ENCODE peak calls at places on chromosomes 11 and 22, in nine cellular contexts. One of them, this sample, is unnamed.

GRCh38 chr22:35749808-35750207 is 32.1 kb downstream of the APOL5 start:
- DNase-seq in T-helper 1 cell: no peak
- DNase-seq in AG09319: peak
- DNase-seq in globus pallidus: no peak
- DNase-seq in naive B cell: peak
- DNase-seq in stimulated activated naive CD8-positive, alpha-beta T cell treated with anti-CD3 and anti-CD28 coated beads, Interleukin-15, Interleukin-2, amounts not matched to agents 100 U/mL and 50 U/mL, for 24 hours: peak
- DNase-seq in endothelial cell: no peak
- DNase-seq in RCC 7860: peak
- DNase-seq in activated effector memory CD4-positive, alpha-beta T cell treated with anti-CD3 and anti-CD28 coated beads, Interleukin-2, amount 50 U/mL, for 16 hours: no peak
- DNase-seq in this sample: no peak

GRCh38 chr22:30680998-30681770 is 13.5 kb upstream of the OSBP2 start:
- DNase-seq in stimulated activated naive CD8-positive, alpha-beta T cell treated with anti-CD3 and anti-CD28 coated beads, Interleukin-15, Interleukin-2, amounts not matched to agents 100 U/mL and 50 U/mL, for 24 hours: no peak
- DNase-seq in RCC 7860: no peak
- DNase-seq in endothelial cell: no peak
- DNase-seq in naive B cell: no peak
- DNase-seq in activated effector memory CD4-positive, alpha-beta T cell treated with anti-CD3 and anti-CD28 coated beads, Interleukin-2, amount 50 U/mL, for 16 hours: no peak
- DNase-seq in T-helper 1 cell: no peak
- DNase-seq in globus pallidus: no peak
- DNase-seq in AG09319: no peak
- DNase-seq in this sample: no peak

GRCh38 chr22:20442485-20443284 is 5.1 kb upstream of the SCARF2 start:
- DNase-seq in endothelial cell: no peak
- DNase-seq in stimulated activated naive CD8-positive, alpha-beta T cell treated with anti-CD3 and anti-CD28 coated beads, Interleukin-15, Interleukin-2, amounts not matched to agents 100 U/mL and 50 U/mL, for 24 hours: no peak
- DNase-seq in T-helper 1 cell: no peak
- DNase-seq in globus pallidus: no peak
- DNase-seq in naive B cell: no peak
- DNase-seq in RCC 7860: no peak
- DNase-seq in AG09319: no peak
- DNase-seq in activated effector memory CD4-positive, alpha-beta T cell treated with anti-CD3 and anti-CD28 coated beads, Interleukin-2, amount 50 U/mL, for 16 hours: no peak
- DNase-seq in this sample: no peak

GRCh38 chr11:114219559-114220349 is 76.4 kb upstream of the NNMT start:
- DNase-seq in endothelial cell: no peak
- DNase-seq in naive B cell: no peak
- DNase-seq in AG09319: no peak
- DNase-seq in RCC 7860: no peak
- DNase-seq in T-helper 1 cell: no peak
- DNase-seq in stimulated activated naive CD8-positive, alpha-beta T cell treated with anti-CD3 and anti-CD28 coated beads, Interleukin-15, Interleukin-2, amounts not matched to agents 100 U/mL and 50 U/mL, for 24 hours: no peak
- DNase-seq in activated effector memory CD4-positive, alpha-beta T cell treated with anti-CD3 and anti-CD28 coated beads, Interleukin-2, amount 50 U/mL, for 16 hours: no peak
- DNase-seq in globus pallidus: no peak
- DNase-seq in this sample: no peak

GRCh38 chr11:105609832-105610781 is at the start of gene GRIA4:
- DNase-seq in AG09319: no peak
- DNase-seq in stimulated activated naive CD8-positive, alpha-beta T cell treated with anti-CD3 and anti-CD28 coated beads, Interleukin-15, Interleukin-2, amounts not matched to agents 100 U/mL and 50 U/mL, for 24 hours: no peak
- DNase-seq in activated effector memory CD4-positive, alpha-beta T cell treated with anti-CD3 and anti-CD28 coated beads, Interleukin-2, amount 50 U/mL, for 16 hours: no peak
- DNase-seq in T-helper 1 cell: no peak
- DNase-seq in endothelial cell: peak
- DNase-seq in globus pallidus: peak
- DNase-seq in RCC 7860: no peak
- DNase-seq in naive B cell: no peak
- DNase-seq in this sample: no peak

GRCh38 chr11:94840209-94840608 is 72.1 kb downstream of the AMOTL1 start:
- DNase-seq in RCC 7860: no peak
- DNase-seq in stimulated activated naive CD8-positive, alpha-beta T cell treated with anti-CD3 and anti-CD28 coated beads, Interleukin-15, Interleukin-2, amounts not matched to agents 100 U/mL and 50 U/mL, for 24 hours: no peak
- DNase-seq in endothelial cell: no peak
- DNase-seq in globus pallidus: no peak
- DNase-seq in AG09319: peak
- DNase-seq in naive B cell: no peak
- DNase-seq in T-helper 1 cell: no peak
- DNase-seq in activated effector memory CD4-positive, alpha-beta T cell treated with anti-CD3 and anti-CD28 coated beads, Interleukin-2, amount 50 U/mL, for 16 hours: no peak
- DNase-seq in this sample: no peak

GRCh38 chr11:23021287-23021863 is 161.1 kb upstream of the CCDC179 start:
- DNase-seq in endothelial cell: peak
- DNase-seq in T-helper 1 cell: no peak
- DNase-seq in AG09319: no peak
- DNase-seq in stimulated activated naive CD8-positive, alpha-beta T cell treated with anti-CD3 and anti-CD28 coated beads, Interleukin-15, Interleukin-2, amounts not matched to agents 100 U/mL and 50 U/mL, for 24 hours: peak
- DNase-seq in RCC 7860: no peak
- DNase-seq in naive B cell: no peak
- DNase-seq in globus pallidus: peak
- DNase-seq in activated effector memory CD4-positive, alpha-beta T cell treated with anti-CD3 and anti-CD28 coated beads, Interleukin-2, amount 50 U/mL, for 16 hours: no peak
- DNase-seq in this sample: no peak

GRCh38 chr22:27879923-27880322 is 39.1 kb downstream of the PITPNB start:
- DNase-seq in naive B cell: peak
- DNase-seq in RCC 7860: peak
- DNase-seq in AG09319: no peak
- DNase-seq in activated effector memory CD4-positive, alpha-beta T cell treated with anti-CD3 and anti-CD28 coated beads, Interleukin-2, amount 50 U/mL, for 16 hours: no peak
- DNase-seq in stimulated activated naive CD8-positive, alpha-beta T cell treated with anti-CD3 and anti-CD28 coated beads, Interleukin-15, Interleukin-2, amounts not matched to agents 100 U/mL and 50 U/mL, for 24 hours: peak
- DNase-seq in T-helper 1 cell: no peak
- DNase-seq in globus pallidus: peak
- DNase-seq in endothelial cell: peak
- DNase-seq in this sample: no peak

GRCh38 chr11:44600739-44601416 is 35.4 kb downstream of the CD82 start:
- DNase-seq in AG09319: no peak
- DNase-seq in stimulated activated naive CD8-positive, alpha-beta T cell treated with anti-CD3 and anti-CD28 coated beads, Interleukin-15, Interleukin-2, amounts not matched to agents 100 U/mL and 50 U/mL, for 24 hours: no peak
- DNase-seq in RCC 7860: no peak
- DNase-seq in naive B cell: peak
- DNase-seq in T-helper 1 cell: no peak
- DNase-seq in activated effector memory CD4-positive, alpha-beta T cell treated with anti-CD3 and anti-CD28 coated beads, Interleukin-2, amount 50 U/mL, for 16 hours: no peak
- DNase-seq in endothelial cell: no peak
- DNase-seq in globus pallidus: no peak
- DNase-seq in this sample: no peak

GRCh38 chr11:65870706-65871681 is 1.6 kb downstream of the EFEMP2 start:
- DNase-seq in endothelial cell: no peak
- DNase-seq in RCC 7860: no peak
- DNase-seq in AG09319: no peak
- DNase-seq in naive B cell: no peak
- DNase-seq in activated effector memory CD4-positive, alpha-beta T cell treated with anti-CD3 and anti-CD28 coated beads, Interleukin-2, amount 50 U/mL, for 16 hours: no peak
- DNase-seq in stimulated activated naive CD8-positive, alpha-beta T cell treated with anti-CD3 and anti-CD28 coated beads, Interleukin-15, Interleukin-2, amounts not matched to agents 100 U/mL and 50 U/mL, for 24 hours: no peak
- DNase-seq in T-helper 1 cell: no peak
- DNase-seq in globus pallidus: no peak
- DNase-seq in this sample: peak

GRCh38 chr22:39732625-39733024 is 160.9 kb downstream of the ENTHD1 start:
- DNase-seq in AG09319: no peak
- DNase-seq in activated effector memory CD4-positive, alpha-beta T cell treated with anti-CD3 and anti-CD28 coated beads, Interleukin-2, amount 50 U/mL, for 16 hours: no peak
- DNase-seq in endothelial cell: no peak
- DNase-seq in globus pallidus: no peak
- DNase-seq in stimulated activated naive CD8-positive, alpha-beta T cell treated with anti-CD3 and anti-CD28 coated beads, Interleukin-15, Interleukin-2, amounts not matched to agents 100 U/mL and 50 U/mL, for 24 hours: no peak
- DNase-seq in RCC 7860: no peak
- DNase-seq in naive B cell: no peak
- DNase-seq in T-helper 1 cell: no peak
- DNase-seq in this sample: no peak

GRCh38 chr11:43327987-43328386 is 16.2 kb downstream of the API5 start:
- DNase-seq in naive B cell: no peak
- DNase-seq in AG09319: peak
- DNase-seq in RCC 7860: peak
- DNase-seq in stimulated activated naive CD8-positive, alpha-beta T cell treated with anti-CD3 and anti-CD28 coated beads, Interleukin-15, Interleukin-2, amounts not matched to agents 100 U/mL and 50 U/mL, for 24 hours: no peak
- DNase-seq in globus pallidus: no peak
- DNase-seq in endothelial cell: no peak
- DNase-seq in activated effector memory CD4-positive, alpha-beta T cell treated with anti-CD3 and anti-CD28 coated beads, Interleukin-2, amount 50 U/mL, for 16 hours: no peak
- DNase-seq in T-helper 1 cell: no peak
- DNase-seq in this sample: no peak

GRCh38 chr11:29527391-29527936 is 489.4 kb downstream of the KCNA4 start:
- DNase-seq in AG09319: no peak
- DNase-seq in activated effector memory CD4-positive, alpha-beta T cell treated with anti-CD3 and anti-CD28 coated beads, Interleukin-2, amount 50 U/mL, for 16 hours: no peak
- DNase-seq in T-helper 1 cell: no peak
- DNase-seq in globus pallidus: no peak
- DNase-seq in RCC 7860: peak
- DNase-seq in naive B cell: no peak
- DNase-seq in stimulated activated naive CD8-positive, alpha-beta T cell treated with anti-CD3 and anti-CD28 coated beads, Interleukin-15, Interleukin-2, amounts not matched to agents 100 U/mL and 50 U/mL, for 24 hours: no peak
- DNase-seq in endothelial cell: no peak
- DNase-seq in this sample: peak

GRCh38 chr11:94647926-94648325 is 80.8 kb downstream of the PIWIL4 start:
- DNase-seq in globus pallidus: no peak
- DNase-seq in AG09319: no peak
- DNase-seq in naive B cell: no peak
- DNase-seq in RCC 7860: no peak
- DNase-seq in stimulated activated naive CD8-positive, alpha-beta T cell treated with anti-CD3 and anti-CD28 coated beads, Interleukin-15, Interleukin-2, amounts not matched to agents 100 U/mL and 50 U/mL, for 24 hours: no peak
- DNase-seq in activated effector memory CD4-positive, alpha-beta T cell treated with anti-CD3 and anti-CD28 coated beads, Interleukin-2, amount 50 U/mL, for 16 hours: no peak
- DNase-seq in T-helper 1 cell: no peak
- DNase-seq in endothelial cell: no peak
- DNase-seq in this sample: no peak

GRCh38 chr11:123218451-123218850 is 23.4 kb upstream of the CLMP start:
- DNase-seq in AG09319: no peak
- DNase-seq in stimulated activated naive CD8-positive, alpha-beta T cell treated with anti-CD3 and anti-CD28 coated beads, Interleukin-15, Interleukin-2, amounts not matched to agents 100 U/mL and 50 U/mL, for 24 hours: no peak
- DNase-seq in endothelial cell: no peak
- DNase-seq in RCC 7860: peak
- DNase-seq in naive B cell: no peak
- DNase-seq in T-helper 1 cell: no peak
- DNase-seq in activated effector memory CD4-positive, alpha-beta T cell treated with anti-CD3 and anti-CD28 coated beads, Interleukin-2, amount 50 U/mL, for 16 hours: no peak
- DNase-seq in globus pallidus: no peak
- DNase-seq in this sample: no peak

GRCh38 chr22:30578481-30578880 is 4.0 kb upstream of the GAL3ST1 start:
- DNase-seq in AG09319: no peak
- DNase-seq in globus pallidus: no peak
- DNase-seq in endothelial cell: no peak
- DNase-seq in RCC 7860: no peak
- DNase-seq in T-helper 1 cell: no peak
- DNase-seq in activated effector memory CD4-positive, alpha-beta T cell treated with anti-CD3 and anti-CD28 coated beads, Interleukin-2, amount 50 U/mL, for 16 hours: no peak
- DNase-seq in stimulated activated naive CD8-positive, alpha-beta T cell treated with anti-CD3 and anti-CD28 coated beads, Interleukin-15, Interleukin-2, amounts not matched to agents 100 U/mL and 50 U/mL, for 24 hours: no peak
- DNase-seq in naive B cell: no peak
- DNase-seq in this sample: no peak

GRCh38 chr11:61028135-61028729 is 56.8 kb downstream of the CD6 start:
- DNase-seq in T-helper 1 cell: no peak
- DNase-seq in activated effector memory CD4-positive, alpha-beta T cell treated with anti-CD3 and anti-CD28 coated beads, Interleukin-2, amount 50 U/mL, for 16 hours: peak
- DNase-seq in naive B cell: peak
- DNase-seq in RCC 7860: no peak
- DNase-seq in globus pallidus: no peak
- DNase-seq in stimulated activated naive CD8-positive, alpha-beta T cell treated with anti-CD3 and anti-CD28 coated beads, Interleukin-15, Interleukin-2, amounts not matched to agents 100 U/mL and 50 U/mL, for 24 hours: peak
- DNase-seq in endothelial cell: no peak
- DNase-seq in AG09319: no peak
- DNase-seq in this sample: no peak

GRCh38 chr11:12680246-12680939 is 6.2 kb downstream of the TEAD1 start:
- DNase-seq in T-helper 1 cell: no peak
- DNase-seq in activated effector memory CD4-positive, alpha-beta T cell treated with anti-CD3 and anti-CD28 coated beads, Interleukin-2, amount 50 U/mL, for 16 hours: peak
- DNase-seq in AG09319: peak
- DNase-seq in stimulated activated naive CD8-positive, alpha-beta T cell treated with anti-CD3 and anti-CD28 coated beads, Interleukin-15, Interleukin-2, amounts not matched to agents 100 U/mL and 50 U/mL, for 24 hours: peak
- DNase-seq in naive B cell: no peak
- DNase-seq in endothelial cell: peak
- DNase-seq in RCC 7860: no peak
- DNase-seq in globus pallidus: peak
- DNase-seq in this sample: no peak

GRCh38 chr22:32910358-32910757 is 108.9 kb downstream of the TIMP3 start:
- DNase-seq in endothelial cell: no peak
- DNase-seq in stimulated activated naive CD8-positive, alpha-beta T cell treated with anti-CD3 and anti-CD28 coated beads, Interleukin-15, Interleukin-2, amounts not matched to agents 100 U/mL and 50 U/mL, for 24 hours: no peak
- DNase-seq in T-helper 1 cell: no peak
- DNase-seq in naive B cell: no peak
- DNase-seq in activated effector memory CD4-positive, alpha-beta T cell treated with anti-CD3 and anti-CD28 coated beads, Interleukin-2, amount 50 U/mL, for 16 hours: no peak
- DNase-seq in globus pallidus: no peak
- DNase-seq in RCC 7860: no peak
- DNase-seq in AG09319: no peak
- DNase-seq in this sample: no peak

GRCh38 chr11:47979378-47980092 is 824 bp upstream of the PTPRJ start:
- DNase-seq in T-helper 1 cell: no peak
- DNase-seq in naive B cell: no peak
- DNase-seq in globus pallidus: no peak
- DNase-seq in RCC 7860: no peak
- DNase-seq in AG09319: no peak
- DNase-seq in endothelial cell: no peak
- DNase-seq in activated effector memory CD4-positive, alpha-beta T cell treated with anti-CD3 and anti-CD28 coated beads, Interleukin-2, amount 50 U/mL, for 16 hours: no peak
- DNase-seq in stimulated activated naive CD8-positive, alpha-beta T cell treated with anti-CD3 and anti-CD28 coated beads, Interleukin-15, Interleukin-2, amounts not matched to agents 100 U/mL and 50 U/mL, for 24 hours: no peak
- DNase-seq in this sample: no peak

GRCh38 chr11:14306481-14306880 is 52.5 kb downstream of the RRAS2 start:
- DNase-seq in globus pallidus: no peak
- DNase-seq in endothelial cell: no peak
- DNase-seq in activated effector memory CD4-positive, alpha-beta T cell treated with anti-CD3 and anti-CD28 coated beads, Interleukin-2, amount 50 U/mL, for 16 hours: no peak
- DNase-seq in AG09319: no peak
- DNase-seq in RCC 7860: no peak
- DNase-seq in stimulated activated naive CD8-positive, alpha-beta T cell treated with anti-CD3 and anti-CD28 coated beads, Interleukin-15, Interleukin-2, amounts not matched to agents 100 U/mL and 50 U/mL, for 24 hours: no peak
- DNase-seq in naive B cell: no peak
- DNase-seq in T-helper 1 cell: no peak
- DNase-seq in this sample: no peak

GRCh38 chr22:27312567-27313507 is 488.7 kb downstream of the MN1 start:
- DNase-seq in globus pallidus: no peak
- DNase-seq in RCC 7860: no peak
- DNase-seq in stimulated activated naive CD8-positive, alpha-beta T cell treated with anti-CD3 and anti-CD28 coated beads, Interleukin-15, Interleukin-2, amounts not matched to agents 100 U/mL and 50 U/mL, for 24 hours: no peak
- DNase-seq in T-helper 1 cell: no peak
- DNase-seq in endothelial cell: no peak
- DNase-seq in AG09319: no peak
- DNase-seq in activated effector memory CD4-positive, alpha-beta T cell treated with anti-CD3 and anti-CD28 coated beads, Interleukin-2, amount 50 U/mL, for 16 hours: no peak
- DNase-seq in naive B cell: no peak
- DNase-seq in this sample: no peak

GRCh38 chr11:70901951-70902521 is 350.3 kb downstream of the SHANK2 start:
- DNase-seq in T-helper 1 cell: no peak
- DNase-seq in AG09319: no peak
- DNase-seq in naive B cell: no peak
- DNase-seq in RCC 7860: no peak
- DNase-seq in stimulated activated naive CD8-positive, alpha-beta T cell treated with anti-CD3 and anti-CD28 coated beads, Interleukin-15, Interleukin-2, amounts not matched to agents 100 U/mL and 50 U/mL, for 24 hours: no peak
- DNase-seq in endothelial cell: no peak
- DNase-seq in activated effector memory CD4-positive, alpha-beta T cell treated with anti-CD3 and anti-CD28 coated beads, Interleukin-2, amount 50 U/mL, for 16 hours: peak
- DNase-seq in globus pallidus: peak
- DNase-seq in this sample: no peak

GRCh38 chr11:10208045-10208674 is 85.9 kb downstream of the SBF2 start:
- DNase-seq in activated effector memory CD4-positive, alpha-beta T cell treated with anti-CD3 and anti-CD28 coated beads, Interleukin-2, amount 50 U/mL, for 16 hours: no peak
- DNase-seq in globus pallidus: peak
- DNase-seq in endothelial cell: no peak
- DNase-seq in AG09319: peak
- DNase-seq in naive B cell: peak
- DNase-seq in T-helper 1 cell: no peak
- DNase-seq in RCC 7860: peak
- DNase-seq in stimulated activated naive CD8-positive, alpha-beta T cell treated with anti-CD3 and anti-CD28 coated beads, Interleukin-15, Interleukin-2, amounts not matched to agents 100 U/mL and 50 U/mL, for 24 hours: no peak
- DNase-seq in this sample: no peak

GRCh38 chr22:40055143-40055926 is 60.6 kb downstream of the FAM83F start:
- DNase-seq in RCC 7860: no peak
- DNase-seq in globus pallidus: no peak
- DNase-seq in T-helper 1 cell: no peak
- DNase-seq in stimulated activated naive CD8-positive, alpha-beta T cell treated with anti-CD3 and anti-CD28 coated beads, Interleukin-15, Interleukin-2, amounts not matched to agents 100 U/mL and 50 U/mL, for 24 hours: no peak
- DNase-seq in endothelial cell: no peak
- DNase-seq in AG09319: no peak
- DNase-seq in activated effector memory CD4-positive, alpha-beta T cell treated with anti-CD3 and anti-CD28 coated beads, Interleukin-2, amount 50 U/mL, for 16 hours: peak
- DNase-seq in naive B cell: peak
- DNase-seq in this sample: peak

GRCh38 chr11:41935795-41936194 is 476.3 kb upstream of the LRRC4C start:
- DNase-seq in endothelial cell: no peak
- DNase-seq in RCC 7860: no peak
- DNase-seq in stimulated activated naive CD8-positive, alpha-beta T cell treated with anti-CD3 and anti-CD28 coated beads, Interleukin-15, Interleukin-2, amounts not matched to agents 100 U/mL and 50 U/mL, for 24 hours: no peak
- DNase-seq in globus pallidus: no peak
- DNase-seq in T-helper 1 cell: no peak
- DNase-seq in naive B cell: no peak
- DNase-seq in AG09319: no peak
- DNase-seq in activated effector memory CD4-positive, alpha-beta T cell treated with anti-CD3 and anti-CD28 coated beads, Interleukin-2, amount 50 U/mL, for 16 hours: no peak
- DNase-seq in this sample: no peak

GRCh38 chr11:121058941-121059340 is 35.0 kb downstream of the TBCEL start:
- DNase-seq in endothelial cell: no peak
- DNase-seq in RCC 7860: no peak
- DNase-seq in naive B cell: no peak
- DNase-seq in activated effector memory CD4-positive, alpha-beta T cell treated with anti-CD3 and anti-CD28 coated beads, Interleukin-2, amount 50 U/mL, for 16 hours: no peak
- DNase-seq in T-helper 1 cell: no peak
- DNase-seq in stimulated activated naive CD8-positive, alpha-beta T cell treated with anti-CD3 and anti-CD28 coated beads, Interleukin-15, Interleukin-2, amounts not matched to agents 100 U/mL and 50 U/mL, for 24 hours: no peak
- DNase-seq in globus pallidus: no peak
- DNase-seq in AG09319: no peak
- DNase-seq in this sample: no peak

GRCh38 chr22:24595863-24596262 is 3.0 kb upstream of the LRRC75B start:
- DNase-seq in naive B cell: no peak
- DNase-seq in endothelial cell: no peak
- DNase-seq in globus pallidus: no peak
- DNase-seq in stimulated activated naive CD8-positive, alpha-beta T cell treated with anti-CD3 and anti-CD28 coated beads, Interleukin-15, Interleukin-2, amounts not matched to agents 100 U/mL and 50 U/mL, for 24 hours: no peak
- DNase-seq in AG09319: no peak
- DNase-seq in RCC 7860: no peak
- DNase-seq in T-helper 1 cell: no peak
- DNase-seq in activated effector memory CD4-positive, alpha-beta T cell treated with anti-CD3 and anti-CD28 coated beads, Interleukin-2, amount 50 U/mL, for 16 hours: no peak
- DNase-seq in this sample: no peak

GRCh38 chr22:39030705-39031104 is 9.8 kb downstream of the APOBEC3D start:
- DNase-seq in AG09319: no peak
- DNase-seq in globus pallidus: no peak
- DNase-seq in stimulated activated naive CD8-positive, alpha-beta T cell treated with anti-CD3 and anti-CD28 coated beads, Interleukin-15, Interleukin-2, amounts not matched to agents 100 U/mL and 50 U/mL, for 24 hours: no peak
- DNase-seq in endothelial cell: no peak
- DNase-seq in RCC 7860: no peak
- DNase-seq in naive B cell: no peak
- DNase-seq in T-helper 1 cell: no peak
- DNase-seq in activated effector memory CD4-positive, alpha-beta T cell treated with anti-CD3 and anti-CD28 coated beads, Interleukin-2, amount 50 U/mL, for 16 hours: no peak
- DNase-seq in this sample: no peak

This sample was measured in GF-D8.